ENCODE peak calls at places on chromosomes 11 and 22, in nine cellular contexts. Z, I, U, C, D, L, E, Q and F are unnamed samples.

GRCh38 chr22:33720166-33720878 is 200.0 kb downstream of the LARGE1 start:
- DNase-seq in Z (no peak), I (no peak), U (no peak), C (no peak), D (no peak), L (no peak), E (no peak), Q (no peak), F (no peak)

GRCh38 chr11:129636926-129637325 is 178.7 kb upstream of the TMEM45B start:
- DNase-seq in Z (no peak), I (no peak), U (no peak), C (peak; percentile 42), D (no peak), L (no peak), E (no peak), Q (no peak), F (no peak)

GRCh38 chr11:120168960-120169681 is 31.2 kb upstream of the TRIM29 start:
- DNase-seq in Z (peak; percentile 45), I (peak; percentile 89), U (no peak), C (peak; percentile 81), D (no peak), L (no peak), E (peak; percentile 77), Q (peak; percentile 78), F (peak; percentile 62)

GRCh38 chr11:58912124-58912523 is 27.2 kb upstream of the GLYATL1 start:
- DNase-seq in Z (no peak), I (no peak), U (no peak), C (peak; percentile 46), D (no peak), L (no peak), E (no peak), Q (no peak), F (no peak)

GRCh38 chr11:134543144-134544044 is 131.4 kb upstream of the B3GAT1 start:
- DNase-seq in Z (no peak), I (no peak), U (no peak), C (no peak), D (no peak), L (no peak), E (no peak), Q (no peak), F (no peak)

GRCh38 chr11:77058900-77059299 is 7.9 kb upstream of the CAPN5 start:
- DNase-seq in Z (no peak), I (no peak), U (no peak), C (no peak), D (no peak), L (no peak), E (no peak), Q (no peak), F (no peak)

GRCh38 chr11:111387318-111387863 is 8.3 kb upstream of the POU2AF1 start:
- DNase-seq in Z (no peak), I (no peak), U (no peak), C (no peak), D (no peak), L (no peak), E (peak; percentile 11), Q (no peak), F (peak; percentile 90)

GRCh38 chr11:1155274-1155693 is 2.5 kb upstream of the MUC5AC start:
- DNase-seq in Z (no peak), I (no peak), U (no peak), C (no peak), D (no peak), L (no peak), E (no peak), Q (no peak), F (no peak)

GRCh38 chr11:12118940-12119339 is 8.6 kb downstream of the MICAL2 start:
- DNase-seq in Z (no peak), I (peak; percentile 21), U (no peak), C (no peak), D (no peak), L (no peak), E (no peak), Q (no peak), F (no peak)

GRCh38 chr11:2149471-2150205 is 10.4 kb upstream of the IGF2 start:
- DNase-seq in Z (no peak), I (no peak), U (no peak), C (no peak), D (no peak), L (no peak), E (no peak), Q (no peak), F (no peak)

GRCh38 chr11:72144807-72145565 is 9.5 kb downstream of the FOLR3 start:
- DNase-seq in Z (no peak), I (no peak), U (no peak), C (peak; percentile 85), D (peak; percentile 2), L (no peak), E (no peak), Q (peak; percentile 82), F (peak; percentile 27)

GRCh38 chr11:1732421-1733008 is 17.9 kb downstream of the IFITM10 start:
- DNase-seq in Z (no peak), I (no peak), U (no peak), C (peak; percentile 18), D (no peak), L (no peak), E (no peak), Q (no peak), F (no peak)

GRCh38 chr11:1199689-1200610 is 22.9 kb upstream of the MUC5B start:
- DNase-seq in Z (no peak), I (no peak), U (no peak), C (no peak), D (no peak), L (no peak), E (no peak), Q (no peak), F (peak; percentile 59)